ENCODE peak calls at places on chromosomes 3 and 15, in five cellular contexts. S, W, U, O and Y are unnamed samples.

GRCh38 chr3:181056276-181056675 is 66.7 kb upstream of the DNAJC19 start:
- DNase-seq in O (no peak), W (no peak), U (no peak), S (no peak), Y (no peak)

GRCh38 chr15:91193059-91193715 is 93.1 kb downstream of the SV2B start:
- DNase-seq in O (no peak), W (no peak), S (no peak), U (no peak), Y (no peak)

GRCh38 chr3:82462977-82463376 is 701.5 kb upstream of the GBE1 start:
- DNase-seq in O (no peak), W (no peak), S (no peak), U (no peak), Y (no peak)

GRCh38 chr3:184685055-184685454 is 26.8 kb downstream of the MAGEF1 start:
- DNase-seq in W (no peak), U (no peak), O (no peak), S (no peak), Y (no peak)

GRCh38 chr15:50450678-50451077 is 26.5 kb downstream of the USP8 start:
- DNase-seq in U (no peak), O (no peak), W (no peak), S (no peak), Y (no peak)

GRCh38 chr3:122940628-122941086 is 86.9 kb downstream of the SEMA5B start:
- DNase-seq in O (no peak), U (no peak), S (no peak), W (no peak), Y (no peak)

GRCh38 chr15:46386356-46386755 is 751.5 kb downstream of the SQOR start:
- DNase-seq in O (no peak), W (no peak), U (no peak), S (no peak), Y (no peak)

GRCh38 chr3:13451301-13451673 is 28.8 kb upstream of the HDAC11 start:
- DNase-seq in S (no peak), W (no peak), O (no peak), U (no peak), Y (peak)

GRCh38 chr3:158748237-158748828 is 16.1 kb upstream of the RARRES1 start:
- DNase-seq in W (no peak), S (no peak), U (no peak), O (peak), Y (no peak)

GRCh38 chr3:21672303-21672702 is 78.7 kb downstream of the ZNF385D start:
- DNase-seq in O (no peak), S (no peak), W (no peak), U (no peak), Y (no peak)

GRCh38 chr15:61036121-61036520 is 193.0 kb downstream of the RORA start:
- DNase-seq in W (no peak), U (no peak), S (no peak), O (no peak), Y (no peak)

GRCh38 chr3:195870442-195870841 is 37.9 kb downstream of the TNK2 start:
- DNase-seq in O (no peak), W (no peak), S (peak), U (no peak), Y (no peak)